ENCODE peak calls at places on chromosomes 13 and 19, in eight cellular contexts. C is uterus, K is ovary, D is IMR-90, A is HepG2, E is H1, U is gastrocnemius medialis, Q is endothelial cell of umbilical vein. G is an unnamed sample.
A peak's percentile ranks its signal among the peaks of the same experiment; 100 is the strongest.

GRCh38 chr19:40687525-40688016 is 2.9 kb downstream of the NUMBL start:
- DNase-seq in K (peak; percentile 80), E (no peak), C (peak; percentile 85), A (no peak), U (peak; percentile 77), D (peak; percentile 86), Q (no peak), G (no peak)

GRCh38 chr19:2540646-2541454 is 64.9 kb downstream of the GADD45B start:
- DNase-seq in K (peak; percentile 81), A (peak; percentile 95), Q (peak; percentile 94), C (peak; percentile 87), U (peak; percentile 86), E (peak; percentile 90), D (peak; percentile 97), G (no peak)

GRCh38 chr13:79423801-79424642 is 18.0 kb upstream of the RBM26 start:
- DNase-seq in K (no peak), U (no peak), E (no peak), Q (peak; percentile 53), D (peak; percentile 63), C (no peak), A (peak; percentile 29), G (peak; percentile 65)

GRCh38 chr19:49988433-49988832 is 27.5 kb upstream of the SIGLEC11 start:
- DNase-seq in E (no peak), C (no peak), K (no peak), Q (no peak), A (no peak), D (peak; percentile 83), U (no peak), G (no peak)

GRCh38 chr19:50688766-50689165 is 30.8 kb downstream of the SHANK1 start:
- DNase-seq in U (no peak), E (no peak), D (no peak), C (no peak), K (no peak), Q (no peak), A (no peak), G (no peak)

GRCh38 chr13:102466836-102467235 is 65.0 kb upstream of the FGF14 start:
- DNase-seq in Q (no peak), A (no peak), K (no peak), U (no peak), E (no peak), C (no peak), D (no peak), G (no peak)

GRCh38 chr19:14059093-14059480 is 2.8 kb downstream of the PALM3 start:
- DNase-seq in D (no peak), Q (no peak), C (no peak), U (no peak), E (peak; percentile 93), A (no peak), K (no peak), G (no peak)

GRCh38 chr19:54478677-54479266 is 5.7 kb upstream of the CDC42EP5 start:
- DNase-seq in K (no peak), D (peak; percentile 49), A (peak; percentile 59), C (no peak), U (no peak), E (peak; percentile 66), Q (peak; percentile 54), G (peak; percentile 53)

GRCh38 chr13:104318121-104318520 is 1251.9 kb upstream of the SLC10A2 start:
- DNase-seq in C (no peak), D (peak; percentile 49), U (no peak), K (no peak), Q (peak; percentile 43), A (no peak), E (no peak), G (peak; percentile 16)

GRCh38 chr19:32178401-32178800 is 167.0 kb upstream of the ZNF507 start:
- DNase-seq in K (no peak), A (no peak), E (no peak), Q (no peak), U (no peak), C (no peak), D (no peak), G (no peak)

GRCh38 chr13:30792257-30793000 is 57.1 kb downstream of the ALOX5AP start:
- DNase-seq in A (peak; percentile 61), K (peak; percentile 81), U (peak; percentile 55), C (peak; percentile 78), E (no peak), Q (peak; percentile 96), D (peak; percentile 94), G (no peak)

GRCh38 chr13:29817604-29818378 is 32.6 kb downstream of the UBL3 start:
- DNase-seq in C (no peak), A (no peak), E (no peak), D (peak; percentile 23), K (no peak), Q (peak; percentile 24), U (no peak), G (peak; percentile 72)

GRCh38 chr19:47658431-47659383 is 49.8 kb downstream of the BICRA start:
- DNase-seq in C (no peak), D (no peak), E (no peak), A (no peak), U (no peak), Q (peak; percentile 41), K (no peak), G (no peak)

GRCh38 chr13:34750078-34750703 is 191.9 kb upstream of the NBEA start:
- DNase-seq in Q (no peak), D (no peak), E (peak; percentile 66), K (peak; percentile 51), A (no peak), C (peak; percentile 57), U (no peak), G (no peak)

GRCh38 chr13:105139380-105140285 is 1395.8 kb downstream of the EFNB2 start:
- DNase-seq in C (no peak), Q (peak; percentile 29), D (peak; percentile 62), E (no peak), K (no peak), A (peak; percentile 13), U (peak; percentile 11), G (peak; percentile 94)

GRCh38 chr13:20494656-20495055 is 31.0 kb downstream of the CRYL1 start:
- DNase-seq in E (no peak), U (no peak), K (no peak), A (no peak), Q (no peak), C (no peak), D (no peak), G (no peak)

GRCh38 chr13:34201050-34201913 is 383.3 kb downstream of the RFC3 start:
- DNase-seq in C (no peak), A (peak; percentile 16), Q (no peak), U (no peak), D (peak; percentile 61), K (no peak), E (no peak), G (no peak)

GRCh38 chr13:77544365-77544764 is 8.9 kb downstream of the SCEL start:
- DNase-seq in C (peak; percentile 42), U (peak; percentile 40), K (peak; percentile 43), E (no peak), D (no peak), A (no peak), Q (peak; percentile 71), G (no peak)

GRCh38 chr19:32372726-32373613 is 27.6 kb downstream of the ZNF507 start:
- DNase-seq in D (no peak), K (no peak), U (no peak), C (no peak), E (no peak), Q (no peak), A (peak; percentile 90), G (no peak)

GRCh38 chr19:28864577-28865042 is 348.3 kb downstream of the UQCRFS1 start:
- DNase-seq in C (peak; percentile 45), E (no peak), U (no peak), Q (no peak), D (peak; percentile 7), K (peak; percentile 65), A (no peak), G (no peak)

DNA sequence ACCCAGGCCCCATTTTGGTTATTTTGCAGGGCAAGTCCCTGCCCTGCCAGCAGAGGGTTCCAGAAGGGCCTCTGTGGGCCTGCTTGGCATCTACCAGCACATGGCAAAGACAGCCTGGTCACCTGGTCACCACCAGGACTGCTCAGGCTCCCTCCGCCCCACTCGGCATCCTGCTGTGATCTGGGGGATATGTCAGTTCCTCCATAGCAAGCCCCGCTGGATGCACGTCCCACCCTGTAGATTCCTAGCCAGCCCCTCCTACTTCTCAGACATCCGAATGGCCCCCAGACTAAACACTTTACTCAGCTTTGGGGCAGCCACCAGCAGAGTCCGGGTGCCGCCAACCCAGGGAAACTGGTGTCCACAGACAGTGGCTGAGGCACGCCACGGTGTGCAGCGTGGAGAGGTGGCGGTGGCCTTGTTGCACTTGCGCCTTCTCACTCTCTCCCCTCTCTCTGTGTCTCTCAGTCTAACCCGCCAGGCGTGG is 31.8 kb upstream of the USE1 start:
- DNase-seq in E (no peak), A (no peak), Q (no peak), K (no peak), U (no peak), D (no peak), C (no peak), G (peak; percentile 67)
- TF ChIP-seq CTCF in E (peak; percentile 4), A (no peak), Q (no peak), K (no peak), U (no peak), D (no peak), C (no peak), G (peak; percentile 14)

GRCh38 chr19:55641376-55642152 is 762 bp downstream of the ZNF580 start:
- DNase-seq in K (no peak), U (no peak), A (no peak), Q (no peak), E (no peak), C (no peak), D (peak; percentile 18), G (peak; percentile 50)
- TF ChIP-seq POLR2A in K (no peak), U (no peak), A (no peak), Q (no peak), E (no peak), C (no peak), D (no peak), G (no peak)

GRCh38 chr19:8654591-8655339 is 24.3 kb downstream of the NFILZ start:
- DNase-seq in K (peak; percentile 55), D (peak; percentile 27), Q (peak; percentile 35), U (no peak), C (peak; percentile 21), E (peak; percentile 87), A (no peak), G (peak; percentile 95)
- H3K4me3 ChIP-seq in K (no peak overlapping the region), D (no peak overlapping the region), Q (no peak overlapping the region), U (no peak overlapping the region), C (no peak overlapping the region), E (peak overlapping the region; percentile 44), A (peak overlapping the region; percentile 65), G (no peak overlapping the region)

GRCh38 chr19:30165228-30165813 is 206.9 kb upstream of the ZNF536 start:
- DNase-seq in U (no peak), K (no peak), C (no peak), D (no peak), E (peak; percentile 28), Q (no peak), A (no peak), G (no peak)

GRCh38 chr19:30161770-30162169 is 210.4 kb upstream of the ZNF536 start:
- DNase-seq in D (no peak), Q (no peak), E (peak; percentile 16), C (no peak), U (no peak), K (no peak), A (no peak), G (no peak)

GRCh38 chr19:30162718-30163117 is 209.5 kb upstream of the ZNF536 start:
- DNase-seq in C (no peak), U (no peak), E (no peak), K (no peak), D (no peak), Q (no peak), A (no peak), G (no peak)

GRCh38 chr19:30160996-30161655 is 211.1 kb upstream of the ZNF536 start:
- DNase-seq in U (no peak), K (no peak), A (no peak), C (no peak), E (peak; percentile 17), Q (no peak), D (no peak), G (no peak)

GRCh38 chr19:30163663-30164062 is 208.5 kb upstream of the ZNF536 start:
- DNase-seq in U (no peak), C (no peak), A (no peak), Q (no peak), D (no peak), E (peak; percentile 7), K (no peak), G (no peak)
- TF ChIP-seq CTCF in U (no peak), C (no peak), A (no peak), Q (no peak), D (no peak), E (no peak), K (no peak), G (no peak)

G was measured in NB4.